ENCODE peak calls at places on chromosomes 1 and 21, in five cellular contexts. O is COR-L47, U is neural crest cell, L is NCI-H345, Y is NCI-H1092 treated with DMSO at 0.1 percent for 48 hours. V is an unnamed sample.

GRCh38 chr1:161725888-161726630 is 4.7 kb downstream of the FCRLB start:
- DNase-seq in Y (no peak), L (peak; percentile 8), U (peak; percentile 50), O (peak; percentile 29), V (no peak)

GRCh38 chr1:31843506-31843905 is 27.7 kb upstream of the SPOCD1 start:
- DNase-seq in U (no peak), Y (no peak), O (no peak), L (peak; percentile 18), V (peak; percentile 73)

GRCh38 chr1:110412576-110412975 is 5.1 kb upstream of the LAMTOR5 start:
- DNase-seq in O (peak; percentile 57), L (peak; percentile 35), Y (peak; percentile 42), U (peak; percentile 64), V (peak; percentile 34)

GRCh38 chr21:45974073-45975016 is 7.2 kb upstream of the COL6A1 start:
- DNase-seq in U (no peak), L (peak; percentile 33), Y (no peak), O (no peak), V (no peak)

GRCh38 chr1:183910780-183911179 is 105.9 kb downstream of the RGL1 start:
- DNase-seq in L (no peak), U (no peak), Y (no peak), O (no peak), V (no peak)

GRCh38 chr1:187685338-187685737 is 856.6 kb downstream of the PLA2G4A start:
- DNase-seq in Y (no peak), U (no peak), L (no peak), O (no peak), V (no peak)

GRCh38 chr1:244920911-244921310 is 56.6 kb upstream of the HNRNPU start:
- DNase-seq in U (no peak), Y (no peak), L (no peak), O (no peak), V (no peak)

GRCh38 chr1:167454304-167454928 is 63.9 kb downstream of the CD247 start:
- DNase-seq in U (no peak), Y (no peak), L (no peak), O (no peak), V (no peak)

GRCh38 chr1:207868252-207868768 is 42.6 kb downstream of the CD34 start:
- DNase-seq in Y (no peak), U (no peak), O (no peak), L (no peak), V (no peak)

GRCh38 chr21:14084068-14084501 is 126.7 kb downstream of the LIPI start:
- DNase-seq in U (no peak), O (no peak), L (no peak), Y (no peak), V (no peak)

GRCh38 chr1:206472886-206473285 is 2.6 kb downstream of the IKBKE start:
- DNase-seq in U (no peak), O (no peak), L (no peak), Y (no peak), V (no peak)

GRCh38 chr1:76503100-76503499 is 364.2 kb upstream of the ST6GALNAC5 start:
- DNase-seq in Y (no peak), O (no peak), U (no peak), L (no peak), V (no peak)

GRCh38 chr1:222761171-222761570 is 24.2 kb downstream of the FAM177B start:
- DNase-seq in L (no peak), Y (no peak), O (no peak), U (no peak), V (no peak)

GRCh38 chr1:180213401-180214177 is 16.5 kb upstream of the LHX4 start:
- DNase-seq in O (no peak), U (no peak), Y (no peak), L (no peak), V (no peak)

GRCh38 chr1:93979718-93980319 is 70.6 kb upstream of the GCLM start:
- DNase-seq in U (no peak), L (peak; percentile 72), O (peak; percentile 62), Y (peak; percentile 86), V (peak; percentile 97)

GRCh38 chr1:209883341-209883971 is 54.6 kb upstream of the SYT14 start:
- DNase-seq in O (no peak), L (no peak), Y (no peak), U (no peak), V (peak; percentile 90)

GRCh38 chr1:227490478-227490877 is 72.9 kb upstream of the ZNF678 start:
- DNase-seq in L (no peak), U (no peak), Y (no peak), O (no peak), V (no peak)